ENCODE peak calls at places on chromosomes 16 and 17, in nine cellular contexts. One of them, this sample, is unnamed. For H3K27me3 and H3K36me3, the result is how much of the 10 kb centered on the place peaks cover.

GRCh38 chr16:86018487-86018886 is 119.5 kb downstream of the IRF8 start:
- DNase-seq in GM23248: peak
- DNase-seq in fibroblast of lung: peak
- DNase-seq in body of pancreas: peak
- DNase-seq in uterus: no peak
- DNase-seq in bronchial epithelial cell: no peak
- DNase-seq in neuronal stem cell: no peak
- DNase-seq in adipocyte: peak
- DNase-seq in IMR-90: peak
- DNase-seq in this sample: no peak

GRCh38 chr17:58319181-58320162 is 9.1 kb downstream of the TSPOAP1 start:
- DNase-seq in neuronal stem cell: no peak
- DNase-seq in GM23248: no peak
- DNase-seq in adipocyte: no peak
- DNase-seq in uterus: no peak
- DNase-seq in body of pancreas: no peak
- DNase-seq in fibroblast of lung: no peak
- DNase-seq in bronchial epithelial cell: no peak
- DNase-seq in IMR-90: no peak
- DNase-seq in this sample: no peak

GRCh38 chr16:3112058-3112880 is at the start of gene ZNF205:
- DNase-seq in fibroblast of lung: peak
- DNase-seq in neuronal stem cell: peak
- DNase-seq in bronchial epithelial cell: peak
- DNase-seq in GM23248: peak
- DNase-seq in adipocyte: peak
- DNase-seq in uterus: peak
- DNase-seq in body of pancreas: peak
- DNase-seq in IMR-90: peak
- DNase-seq in this sample: peak

GRCh38 chr16:30948956-30949654 is at the start of gene ORAI3:
- DNase-seq in bronchial epithelial cell: peak
- DNase-seq in uterus: peak
- DNase-seq in adipocyte: peak
- DNase-seq in body of pancreas: peak
- DNase-seq in neuronal stem cell: peak
- DNase-seq in GM23248: peak
- DNase-seq in IMR-90: peak
- DNase-seq in fibroblast of lung: peak
- DNase-seq in this sample: peak

GRCh38 chr17:20266806-20267458 is 200.4 kb downstream of the LGALS9B start:
- DNase-seq in fibroblast of lung: peak
- DNase-seq in neuronal stem cell: no peak
- DNase-seq in GM23248: peak
- DNase-seq in body of pancreas: no peak
- DNase-seq in adipocyte: peak
- DNase-seq in bronchial epithelial cell: peak
- DNase-seq in IMR-90: peak
- DNase-seq in uterus: peak
- DNase-seq in this sample: peak

GRCh38 chr17:72657467-72658317 is 434.8 kb downstream of the SLC39A11 start:
- DNase-seq in uterus: no peak
- DNase-seq in bronchial epithelial cell: peak
- DNase-seq in neuronal stem cell: no peak
- DNase-seq in body of pancreas: no peak
- DNase-seq in adipocyte: no peak
- DNase-seq in IMR-90: peak
- DNase-seq in fibroblast of lung: no peak
- DNase-seq in GM23248: peak
- DNase-seq in this sample: peak

GRCh38 chr16:89423709-89424260 is 66.6 kb downstream of the ANKRD11 start:
- DNase-seq in GM23248: no peak
- DNase-seq in neuronal stem cell: no peak
- DNase-seq in uterus: no peak
- DNase-seq in body of pancreas: no peak
- DNase-seq in adipocyte: no peak
- DNase-seq in IMR-90: no peak
- DNase-seq in bronchial epithelial cell: no peak
- DNase-seq in fibroblast of lung: peak
- DNase-seq in this sample: no peak

GRCh38 chr16:57769541-57770145 is 32.6 kb downstream of the KIFC3 start:
- DNase-seq in GM23248: no peak
- DNase-seq in IMR-90: no peak
- DNase-seq in uterus: no peak
- DNase-seq in fibroblast of lung: no peak
- DNase-seq in neuronal stem cell: no peak
- DNase-seq in bronchial epithelial cell: no peak
- DNase-seq in body of pancreas: no peak
- DNase-seq in adipocyte: no peak
- DNase-seq in this sample: no peak

GRCh38 chr17:73232587-73233373 is 28.9 kb downstream of the CPSF4L start:
- DNase-seq in IMR-90: peak
- DNase-seq in adipocyte: peak
- DNase-seq in fibroblast of lung: peak
- DNase-seq in GM23248: peak
- DNase-seq in bronchial epithelial cell: peak
- DNase-seq in body of pancreas: peak
- DNase-seq in uterus: peak
- DNase-seq in neuronal stem cell: no peak
- DNase-seq in this sample: peak

GRCh38 chr17:72640415-72641165 is 451.9 kb downstream of the SLC39A11 start:
- DNase-seq in bronchial epithelial cell: no peak
- DNase-seq in body of pancreas: peak
- DNase-seq in neuronal stem cell: no peak
- DNase-seq in GM23248: no peak
- DNase-seq in fibroblast of lung: no peak
- DNase-seq in IMR-90: no peak
- DNase-seq in adipocyte: no peak
- DNase-seq in uterus: no peak
- DNase-seq in this sample: no peak

GRCh38 chr16:83727751-83728352 is 79.9 kb upstream of the HSBP1 start:
- DNase-seq in uterus: no peak
- DNase-seq in IMR-90: no peak
- DNase-seq in body of pancreas: no peak
- DNase-seq in adipocyte: no peak
- DNase-seq in GM23248: no peak
- DNase-seq in bronchial epithelial cell: no peak
- DNase-seq in neuronal stem cell: no peak
- DNase-seq in fibroblast of lung: no peak
- DNase-seq in this sample: no peak

GRCh38 chr17:652310-652709 is 62.3 kb downstream of the VPS53 start:
- DNase-seq in adipocyte: no peak
- DNase-seq in uterus: peak
- DNase-seq in GM23248: peak
- DNase-seq in bronchial epithelial cell: no peak
- DNase-seq in body of pancreas: peak
- DNase-seq in neuronal stem cell: no peak
- DNase-seq in fibroblast of lung: no peak
- DNase-seq in IMR-90: no peak
- DNase-seq in this sample: no peak

GRCh38 chr17:7221281-7222092 is 1.7 kb downstream of the ACADVL start:
- DNase-seq in GM23248: no peak
- DNase-seq in bronchial epithelial cell: no peak
- DNase-seq in IMR-90: no peak
- DNase-seq in neuronal stem cell: no peak
- DNase-seq in uterus: peak
- DNase-seq in fibroblast of lung: no peak
- DNase-seq in body of pancreas: no peak
- DNase-seq in adipocyte: no peak
- DNase-seq in this sample: no peak

GRCh38 chr17:15261063-15261817 is 3.9 kb downstream of the PMP22 start:
- DNase-seq in neuronal stem cell: peak
- DNase-seq in adipocyte: peak
- DNase-seq in fibroblast of lung: peak
- DNase-seq in bronchial epithelial cell: no peak
- DNase-seq in body of pancreas: peak
- DNase-seq in uterus: peak
- DNase-seq in GM23248: peak
- DNase-seq in IMR-90: peak
- DNase-seq in this sample: peak

GRCh38 chr16:83392743-83393142 is 415.0 kb upstream of the HSBP1 start:
- DNase-seq in uterus: no peak
- DNase-seq in neuronal stem cell: no peak
- DNase-seq in IMR-90: no peak
- DNase-seq in GM23248: no peak
- DNase-seq in adipocyte: no peak
- DNase-seq in body of pancreas: no peak
- DNase-seq in bronchial epithelial cell: no peak
- DNase-seq in fibroblast of lung: no peak
- DNase-seq in this sample: no peak

GRCh38 chr16:27511657-27512056 is 38.1 kb downstream of the GTF3C1 start:
- DNase-seq in body of pancreas: no peak
- DNase-seq in IMR-90: no peak
- DNase-seq in uterus: no peak
- DNase-seq in adipocyte: no peak
- DNase-seq in fibroblast of lung: no peak
- DNase-seq in GM23248: no peak
- DNase-seq in neuronal stem cell: no peak
- DNase-seq in bronchial epithelial cell: no peak
- DNase-seq in this sample: no peak

DNA sequence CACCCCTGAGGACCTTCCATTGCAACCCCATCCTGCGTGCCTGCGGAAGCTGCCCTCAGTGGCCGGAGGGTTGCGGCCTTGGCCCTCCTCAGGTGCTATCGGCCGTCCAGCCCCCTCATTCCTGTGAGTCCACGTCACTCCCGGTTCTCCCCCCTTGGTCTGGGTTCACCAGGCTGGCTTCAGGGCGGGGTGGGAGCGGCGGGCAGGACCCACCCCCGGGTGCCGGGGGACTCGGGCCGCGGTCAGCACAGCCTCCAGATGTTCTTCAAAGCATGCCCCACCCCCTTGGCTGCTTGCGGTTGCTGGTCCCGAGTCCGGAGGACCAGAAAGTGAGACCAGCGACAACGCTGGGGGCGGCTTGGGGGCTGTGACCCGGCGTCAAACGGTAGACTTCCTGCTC is 4.4 kb downstream of the ZNF469 start:
- DNase-seq in IMR-90: peak
- DNase-seq in body of pancreas: no peak
- DNase-seq in bronchial epithelial cell: no peak
- DNase-seq in fibroblast of lung: peak
- DNase-seq in neuronal stem cell: no peak
- DNase-seq in uterus: no peak
- DNase-seq in GM23248: peak
- DNase-seq in adipocyte: no peak
- DNase-seq in this sample: no peak
- H3K27me3 ChIP-seq in IMR-90: under half
- H3K27me3 ChIP-seq in body of pancreas: under half
- H3K27me3 ChIP-seq in bronchial epithelial cell: under half
- H3K27me3 ChIP-seq in fibroblast of lung: under half
- H3K27me3 ChIP-seq in neuronal stem cell: half or more
- H3K27me3 ChIP-seq in uterus: under half
- H3K27me3 ChIP-seq in GM23248: under half
- H3K27me3 ChIP-seq in adipocyte: under half
- H3K27me3 ChIP-seq in this sample: under half

GRCh38 chr17:67137860-67138259 is 93.5 kb downstream of the CACNG1 start:
- DNase-seq in bronchial epithelial cell: no peak
- DNase-seq in adipocyte: no peak
- DNase-seq in GM23248: no peak
- DNase-seq in neuronal stem cell: no peak
- DNase-seq in IMR-90: no peak
- DNase-seq in fibroblast of lung: no peak
- DNase-seq in uterus: no peak
- DNase-seq in body of pancreas: no peak
- DNase-seq in this sample: no peak

GRCh38 chr17:67137026-67137370 is 92.6 kb downstream of the CACNG1 start:
- DNase-seq in IMR-90: peak
- DNase-seq in body of pancreas: no peak
- DNase-seq in bronchial epithelial cell: no peak
- DNase-seq in GM23248: peak
- DNase-seq in uterus: no peak
- DNase-seq in neuronal stem cell: no peak
- DNase-seq in adipocyte: no peak
- DNase-seq in fibroblast of lung: no peak
- DNase-seq in this sample: no peak

GRCh38 chr17:67139289-67139688 is 94.9 kb downstream of the CACNG1 start:
- DNase-seq in uterus: no peak
- DNase-seq in neuronal stem cell: no peak
- DNase-seq in bronchial epithelial cell: no peak
- DNase-seq in body of pancreas: no peak
- DNase-seq in adipocyte: no peak
- DNase-seq in IMR-90: no peak
- DNase-seq in fibroblast of lung: no peak
- DNase-seq in GM23248: no peak
- DNase-seq in this sample: no peak

GRCh38 chr17:67138392-67138791 is 94.0 kb downstream of the CACNG1 start:
- DNase-seq in uterus: no peak
- DNase-seq in GM23248: no peak
- DNase-seq in neuronal stem cell: no peak
- DNase-seq in IMR-90: no peak
- DNase-seq in fibroblast of lung: no peak
- DNase-seq in adipocyte: no peak
- DNase-seq in bronchial epithelial cell: no peak
- DNase-seq in body of pancreas: no peak
- DNase-seq in this sample: no peak

GRCh38 chr17:67139784-67140665 is 95.7 kb downstream of the CACNG1 start:
- DNase-seq in uterus: no peak
- DNase-seq in fibroblast of lung: no peak
- DNase-seq in bronchial epithelial cell: peak
- DNase-seq in adipocyte: peak
- DNase-seq in GM23248: peak
- DNase-seq in body of pancreas: peak
- DNase-seq in neuronal stem cell: no peak
- DNase-seq in IMR-90: peak
- DNase-seq in this sample: no peak
- H3K36me3 ChIP-seq in uterus: under half
- H3K36me3 ChIP-seq in fibroblast of lung: under half
- H3K36me3 ChIP-seq in bronchial epithelial cell: under half
- H3K36me3 ChIP-seq in adipocyte: half or more
- H3K36me3 ChIP-seq in GM23248: under half
- H3K36me3 ChIP-seq in body of pancreas: under half
- H3K36me3 ChIP-seq in neuronal stem cell: half or more
- H3K36me3 ChIP-seq in IMR-90: under half
- H3K36me3 ChIP-seq in this sample: half or more

DNA sequence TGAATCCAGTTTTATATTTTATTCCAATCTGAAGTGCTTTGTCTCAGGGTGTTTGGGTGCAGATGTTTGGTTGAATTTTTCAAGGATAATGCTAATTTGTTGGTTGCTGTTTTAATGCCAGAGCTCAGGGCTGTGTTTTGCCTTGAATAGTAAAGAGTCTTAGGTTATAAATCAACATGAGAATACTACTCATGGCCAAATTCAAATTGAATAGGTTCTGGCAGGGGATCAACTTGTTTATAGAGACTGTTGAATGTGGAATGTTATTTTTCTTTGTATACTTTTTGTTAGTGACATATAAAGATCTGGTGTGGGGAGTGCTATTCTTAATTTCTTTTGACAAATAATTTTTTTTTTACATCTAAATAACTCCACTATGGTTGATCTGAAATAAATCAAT is 18.8 kb downstream of the TOM1L1 start:
- DNase-seq in body of pancreas: no peak
- DNase-seq in adipocyte: no peak
- DNase-seq in GM23248: no peak
- DNase-seq in fibroblast of lung: no peak
- DNase-seq in neuronal stem cell: no peak
- DNase-seq in uterus: no peak
- DNase-seq in IMR-90: no peak
- DNase-seq in bronchial epithelial cell: no peak
- DNase-seq in this sample: no peak
- H3K4me3 ChIP-seq in body of pancreas: no peak
- H3K4me3 ChIP-seq in adipocyte: no peak
- H3K4me3 ChIP-seq in GM23248: no peak
- H3K4me3 ChIP-seq in fibroblast of lung: no peak
- H3K4me3 ChIP-seq in neuronal stem cell: no peak
- H3K4me3 ChIP-seq in uterus: no peak
- H3K4me3 ChIP-seq in IMR-90: no peak
- H3K4me3 ChIP-seq in bronchial epithelial cell: no peak
- H3K4me3 ChIP-seq in this sample: no peak

GRCh38 chr17:82384051-82384729 is 12.6 kb downstream of the UTS2R start:
- DNase-seq in bronchial epithelial cell: no peak
- DNase-seq in IMR-90: no peak
- DNase-seq in uterus: no peak
- DNase-seq in GM23248: no peak
- DNase-seq in fibroblast of lung: no peak
- DNase-seq in neuronal stem cell: no peak
- DNase-seq in body of pancreas: peak
- DNase-seq in adipocyte: no peak
- DNase-seq in this sample: no peak
- H3K27me3 ChIP-seq in bronchial epithelial cell: under half
- H3K27me3 ChIP-seq in IMR-90: under half
- H3K27me3 ChIP-seq in uterus: under half
- H3K27me3 ChIP-seq in GM23248: under half
- H3K27me3 ChIP-seq in fibroblast of lung: under half
- H3K27me3 ChIP-seq in neuronal stem cell: under half
- H3K27me3 ChIP-seq in body of pancreas: under half
- H3K27me3 ChIP-seq in adipocyte: under half
- H3K27me3 ChIP-seq in this sample: under half